ENCODE peak calls at places on chromosomes 5 and 9, in seven cellular contexts. K, E, V, U, N, R and S are unnamed samples.

GRCh38 chr9:99593621-99594020 is 228.1 kb upstream of the NR4A3 start:
- DNase-seq in K (no peak), E (no peak), V (no peak), U (no peak), N (no peak), R (no peak), S (no peak)

GRCh38 chr9:128155736-128156500 is 4.1 kb upstream of the BBLN start:
- DNase-seq in K (no peak), E (no peak), V (no peak), U (no peak), N (no peak), R (no peak), S (no peak)

GRCh38 chr5:1724822-1725602 is 74.6 kb downstream of the MRPL36 start:
- DNase-seq in K (no peak), E (peak), V (no peak), U (no peak), N (peak), R (no peak), S (peak)

GRCh38 chr9:92983984-92984589 is 36.8 kb downstream of the FGD3 start:
- DNase-seq in K (no peak), E (no peak), V (no peak), U (no peak), N (no peak), R (no peak), S (no peak)

GRCh38 chr5:55472642-55473041 is 62.1 kb downstream of the PLPP1 start:
- DNase-seq in K (no peak), E (no peak), V (no peak), U (no peak), N (no peak), R (no peak), S (no peak)

GRCh38 chr5:114857951-114858401 is 311.7 kb downstream of the TRIM36 start:
- DNase-seq in K (no peak), E (no peak), V (no peak), U (no peak), N (no peak), R (no peak), S (no peak)

GRCh38 chr5:87322381-87322780 is 54.7 kb downstream of the RASA1 start:
- DNase-seq in K (no peak), E (no peak), V (no peak), U (no peak), N (no peak), R (no peak), S (no peak)

GRCh38 chr9:38157711-38158110 is 88.7 kb upstream of the SHB start:
- DNase-seq in K (no peak), E (no peak), V (no peak), U (no peak), N (no peak), R (no peak), S (no peak)

GRCh38 chr5:59999056-59999455 is 105.5 kb upstream of the PDE4D start:
- DNase-seq in K (no peak), E (no peak), V (no peak), U (no peak), N (no peak), R (no peak), S (no peak)

GRCh38 chr9:35287986-35288515 is 126.2 kb downstream of the UNC13B start:
- DNase-seq in K (no peak), E (no peak), V (no peak), U (no peak), N (no peak), R (no peak), S (no peak)

GRCh38 chr5:137758719-137759312 is 4.7 kb upstream of the HNRNPA0 start:
- DNase-seq in K (no peak), E (no peak), V (no peak), U (no peak), N (no peak), R (peak), S (no peak)
- TF ChIP-seq EP300 in K (no peak), E (no peak), V (no peak), U (no peak), N (no peak), R (no peak), S (no peak)

DNA sequence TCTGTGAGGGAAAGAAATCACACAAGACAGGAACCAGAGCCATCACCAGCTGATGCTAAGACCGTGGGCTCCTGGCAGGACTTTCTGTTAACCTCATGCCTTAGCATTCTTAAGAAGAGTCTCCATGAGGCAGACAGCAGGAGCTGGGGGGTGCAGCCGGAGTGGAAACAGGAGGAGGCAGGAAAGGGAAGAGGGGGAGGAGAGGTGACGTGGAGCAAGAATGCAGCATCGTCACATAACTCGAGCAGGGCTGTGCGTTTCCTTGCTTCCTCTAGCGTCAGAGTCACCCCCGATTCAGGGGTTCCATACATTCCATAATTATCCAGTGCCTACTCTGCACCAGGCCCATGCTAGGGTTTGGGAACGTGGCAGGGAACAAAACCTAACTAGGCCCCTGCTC is 53.7 kb downstream of the ERGIC1 start:
- DNase-seq in K (peak), E (no peak), V (no peak), U (no peak), N (no peak), R (no peak), S (peak)
- TF ChIP-seq POLR2AphosphoS5 in K (peak), E (peak), V (no peak), U (no peak), N (no peak), R (no peak), S (peak)

DNA sequence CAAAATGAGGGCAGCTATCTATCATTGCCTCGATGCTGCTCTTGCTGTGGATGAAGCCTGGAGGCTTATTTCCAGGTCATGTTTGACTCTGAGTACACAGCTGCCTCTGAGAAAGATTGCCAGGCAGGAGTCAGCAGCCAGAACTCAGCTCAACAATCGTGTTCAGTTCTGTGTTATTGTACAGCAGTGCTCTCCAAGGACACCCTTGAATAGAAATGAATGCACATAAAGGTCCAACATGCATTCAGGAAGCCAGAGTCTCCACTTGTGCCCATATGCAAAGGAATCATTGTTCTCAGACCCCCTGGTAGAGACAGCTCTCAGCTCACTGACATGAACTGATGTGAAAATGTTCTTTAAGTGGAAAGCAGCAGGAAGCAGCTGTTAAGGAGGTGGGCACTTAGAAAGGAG is 61.7 kb upstream of the ZFR start:
- DNase-seq in K (no peak), E (no peak), V (no peak), U (no peak), N (no peak), R (no peak), S (peak)
- TF ChIP-seq EP300 in K (no peak), E (no peak), V (no peak), U (no peak), N (no peak), R (no peak), S (no peak)

GRCh38 chr5:151082274-151082902 is 1.6 kb upstream of the TNIP1 start:
- DNase-seq in K (peak), E (no peak), V (peak), U (no peak), N (no peak), R (peak), S (no peak)

GRCh38 chr5:151081426-151082273 is 816 bp upstream of the TNIP1 start:
- DNase-seq in K (no peak), E (no peak), V (no peak), U (no peak), N (no peak), R (peak), S (no peak)

GRCh38 chr5:151078490-151079262 is 2.2 kb downstream of the TNIP1 start:
- DNase-seq in K (peak), E (no peak), V (no peak), U (no peak), N (no peak), R (no peak), S (no peak)

GRCh38 chr5:151080620-151081425 is at the start of gene TNIP1:
- DNase-seq in K (peak), E (peak), V (peak), U (peak), N (peak), R (peak), S (peak)

DNA sequence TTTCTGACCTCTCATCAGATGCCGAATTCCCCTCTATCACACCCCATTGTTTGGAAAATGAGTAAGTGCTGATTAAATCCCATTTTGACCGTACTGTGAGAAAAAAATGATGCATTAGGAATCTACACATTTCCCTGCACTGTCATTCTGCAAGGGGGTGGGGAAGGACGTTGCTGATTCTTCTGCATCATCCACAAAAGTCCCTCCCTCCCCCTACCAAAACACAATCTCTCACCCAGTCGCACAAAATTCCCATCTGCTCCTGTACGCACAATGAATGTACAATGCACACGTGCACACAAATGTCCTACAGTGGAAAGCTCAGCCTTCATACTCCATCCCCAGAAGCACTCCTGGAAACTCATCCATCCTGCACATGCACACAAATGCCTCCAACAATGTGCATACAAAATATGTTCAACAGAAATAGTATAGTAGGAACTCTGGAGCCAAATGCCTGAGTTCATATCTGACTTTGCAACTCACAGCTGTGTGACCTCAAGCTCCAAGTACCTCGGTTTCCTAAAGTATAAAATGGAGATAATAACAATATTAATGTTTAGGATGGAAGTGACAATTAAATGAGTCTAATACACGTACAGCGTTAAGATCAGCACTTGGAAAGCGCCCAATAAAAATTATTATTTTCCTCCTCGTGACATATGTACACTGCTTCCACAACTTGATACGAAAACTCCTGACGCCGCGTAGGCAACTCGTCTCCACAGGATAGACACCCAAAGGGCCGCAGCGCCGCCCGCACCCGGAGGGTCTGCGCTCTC is 805 bp downstream of the TNIP1 start:
- DNase-seq in K (no peak), E (no peak), V (peak), U (no peak), N (no peak), R (no peak), S (no peak)
- TF ChIP-seq POLR2AphosphoS5 in K (no peak), E (no peak), V (no peak), U (no peak), N (no peak), R (no peak), S (no peak)

DNA sequence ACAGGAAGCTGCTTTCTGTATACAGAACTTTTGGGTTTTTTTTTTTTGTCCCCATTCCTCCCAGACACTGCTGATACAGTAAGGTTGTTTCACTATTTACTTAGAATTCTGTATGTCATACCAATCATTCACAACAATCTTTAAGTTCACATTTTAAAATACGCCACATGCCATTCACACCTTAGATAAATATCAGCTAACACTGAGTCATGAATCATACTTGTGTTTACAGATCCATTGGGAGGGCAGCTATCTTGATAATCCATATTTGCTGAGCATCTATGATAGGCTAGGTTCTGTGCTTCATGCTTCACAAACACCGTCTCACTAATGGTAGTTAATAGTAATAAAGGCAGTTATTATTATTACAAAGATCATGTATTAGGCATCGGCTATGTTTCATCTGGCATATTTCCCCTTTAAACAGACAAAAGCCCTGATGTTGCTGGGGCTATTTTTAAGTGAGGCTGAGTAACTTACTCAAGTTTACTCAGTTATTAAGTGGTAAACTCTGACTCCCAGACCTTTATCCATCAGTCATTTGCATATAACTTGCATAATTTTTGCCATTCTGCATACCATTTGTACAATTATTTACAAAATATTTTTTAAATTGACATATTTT is 152.2 kb upstream of the HMHB1 start:
- DNase-seq in K (no peak), E (no peak), V (no peak), U (no peak), N (no peak), R (peak), S (no peak)
- TF ChIP-seq EP300 in K (no peak), E (no peak), V (no peak), U (no peak), N (no peak), R (no peak), S (no peak)

GRCh38 chr9:135671591-135672041 is 8.5 kb downstream of the LCN9 start:
- DNase-seq in K (no peak), E (no peak), V (peak), U (peak), N (peak), R (no peak), S (peak)

GRCh38 chr9:135673941-135674340 is 10.8 kb downstream of the LCN9 start:
- DNase-seq in K (no peak), E (no peak), V (no peak), U (no peak), N (no peak), R (no peak), S (no peak)

GRCh38 chr9:135669616-135670285 is 6.6 kb downstream of the LCN9 start:
- DNase-seq in K (no peak), E (no peak), V (peak), U (peak), N (no peak), R (no peak), S (peak)

GRCh38 chr9:135674977-135675376 is 11.9 kb downstream of the LCN9 start:
- DNase-seq in K (no peak), E (no peak), V (no peak), U (no peak), N (no peak), R (no peak), S (no peak)

GRCh38 chr9:135670721-135671590 is 7.8 kb downstream of the LCN9 start:
- DNase-seq in K (no peak), E (no peak), V (peak), U (peak), N (no peak), R (no peak), S (peak)
- TF ChIP-seq POLR2AphosphoS5 in K (no peak), E (no peak), V (no peak), U (no peak), N (no peak), R (no peak), S (no peak)

GRCh38 chr9:115364991-115365390 is 247.0 kb upstream of the TNC start:
- DNase-seq in K (no peak), E (no peak), V (no peak), U (no peak), N (no peak), R (no peak), S (no peak)

GRCh38 chr9:115362101-115362500 is 244.1 kb upstream of the TNC start:
- DNase-seq in K (no peak), E (no peak), V (no peak), U (no peak), N (no peak), R (no peak), S (no peak)

GRCh38 chr9:115359011-115359780 is 241.2 kb upstream of the TNC start:
- DNase-seq in K (no peak), E (no peak), V (no peak), U (no peak), N (no peak), R (no peak), S (no peak)

DNA sequence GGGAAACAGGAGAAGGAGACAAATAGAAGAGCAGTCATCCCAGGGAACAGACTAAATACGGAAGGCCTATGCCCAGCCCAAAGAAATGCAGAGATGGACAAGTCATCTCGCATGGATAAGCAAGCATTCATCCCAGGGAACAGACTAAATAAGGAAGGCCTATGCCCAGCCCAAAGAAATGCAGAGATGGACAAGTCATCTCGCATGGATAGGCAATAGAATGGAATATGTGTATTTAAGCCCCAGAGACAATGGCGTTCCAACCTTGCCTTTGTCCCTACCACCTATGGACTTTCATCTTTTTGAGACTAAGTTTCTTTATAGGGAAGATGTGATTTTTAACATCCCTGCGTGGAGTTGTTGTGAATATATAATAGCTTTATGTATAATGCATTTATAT is 242.2 kb upstream of the TNC start:
- DNase-seq in K (no peak), E (no peak), V (no peak), U (no peak), N (no peak), R (no peak), S (no peak)
- TF ChIP-seq EP300 in K (no peak), E (no peak), V (no peak), U (no peak), N (no peak), R (no peak), S (no peak)

DNA sequence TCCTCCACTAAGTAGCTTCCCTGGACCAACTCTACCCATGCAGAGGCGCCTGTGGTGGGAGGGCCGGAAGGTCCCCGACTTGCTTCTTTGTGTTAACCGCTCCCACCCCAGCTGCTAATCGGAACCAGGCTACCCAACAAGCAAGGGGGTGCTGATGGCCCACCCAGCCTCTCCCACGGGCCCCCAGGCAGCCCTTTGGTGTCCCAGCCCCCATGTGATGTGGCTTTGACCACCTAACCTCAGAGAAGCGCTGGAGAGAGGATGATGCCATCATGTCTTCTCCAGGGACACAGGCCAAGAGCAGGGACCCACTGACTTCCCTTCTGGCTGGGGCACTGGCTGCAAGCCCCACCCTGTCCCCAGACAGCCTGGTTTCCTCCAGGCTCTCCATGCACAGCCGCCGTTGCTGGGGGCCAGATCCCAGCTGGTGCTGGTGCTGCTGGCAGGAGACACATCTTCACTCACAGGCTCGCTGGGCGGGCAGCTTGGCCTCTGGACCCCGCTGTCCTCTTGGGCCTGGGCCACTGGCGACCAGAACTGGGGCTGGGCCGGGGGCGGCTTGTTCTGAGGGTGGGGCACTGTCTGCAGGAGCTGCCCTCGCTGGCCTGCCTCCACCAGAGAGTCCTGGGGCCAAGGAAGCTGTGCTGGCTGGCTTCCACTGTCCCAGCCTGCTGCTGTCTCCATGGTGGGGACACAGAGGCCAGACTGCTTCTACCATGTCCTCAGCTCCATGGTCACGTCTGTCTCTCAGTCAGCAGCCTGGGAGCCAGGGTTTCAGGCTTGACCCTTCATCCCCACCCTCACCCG is 27.8 kb downstream of the LAMC3 start:
- DNase-seq in K (no peak), E (no peak), V (peak), U (no peak), N (no peak), R (no peak), S (peak)
- TF ChIP-seq POLR2AphosphoS5 in K (no peak), E (no peak), V (no peak), U (no peak), N (no peak), R (no peak), S (no peak)

GRCh38 chr9:137611623-137612609 is 6.4 kb downstream of the ARRDC1 start:
- DNase-seq in K (peak), E (peak), V (peak), U (peak), N (no peak), R (peak), S (no peak)
- TF ChIP-seq EP300 in K (peak), E (no peak), V (no peak), U (no peak), N (no peak), R (no peak), S (no peak)